ENCODE peak calls at places on chromosomes 16 and 17, in ten cellular contexts. One of them, this sample, is unnamed.

GRCh38 chr17:16374539-16374938 is 6.4 kb upstream of the UBB start:
- DNase-seq in cardiac fibroblast: no peak
- DNase-seq in SHP77: no peak
- DNase-seq in pons: no peak
- DNase-seq in fibroblast of pulmonary artery: no peak
- DNase-seq in activated effector memory CD4-positive, alpha-beta T cell treated with anti-CD3 and anti-CD28 coated beads, Interleukin-2, amount 50 U/mL, for 16 hours: no peak
- DNase-seq in stimulated activated CD4-positive, alpha-beta T cell treated with anti-CD3 and anti-CD28 coated beads, Interleukin-2, amount 100 ng/mL, for 48 hours: no peak
- DNase-seq in activated CD4-positive, alpha-beta T cell treated with anti-CD3 and anti-CD28 coated beads, Interleukin-2, amount 50 U/mL, for 24 hours: no peak
- DNase-seq in effector memory CD4-positive, alpha-beta T cell: no peak
- DNase-seq in iPS DF 19.7: no peak
- DNase-seq in this sample: peak

GRCh38 chr16:4318171-4318910 is 2.5 kb downstream of the GLIS2 start:
- DNase-seq in cardiac fibroblast: peak
- DNase-seq in SHP77: no peak
- DNase-seq in pons: no peak
- DNase-seq in fibroblast of pulmonary artery: no peak
- DNase-seq in activated effector memory CD4-positive, alpha-beta T cell treated with anti-CD3 and anti-CD28 coated beads, Interleukin-2, amount 50 U/mL, for 16 hours: no peak
- DNase-seq in stimulated activated CD4-positive, alpha-beta T cell treated with anti-CD3 and anti-CD28 coated beads, Interleukin-2, amount 100 ng/mL, for 48 hours: no peak
- DNase-seq in activated CD4-positive, alpha-beta T cell treated with anti-CD3 and anti-CD28 coated beads, Interleukin-2, amount 50 U/mL, for 24 hours: no peak
- DNase-seq in effector memory CD4-positive, alpha-beta T cell: no peak
- DNase-seq in iPS DF 19.7: no peak
- DNase-seq in this sample: no peak

GRCh38 chr17:50668838-50669581 is 34.3 kb downstream of the ABCC3 start:
- DNase-seq in cardiac fibroblast: no peak
- DNase-seq in SHP77: no peak
- DNase-seq in pons: no peak
- DNase-seq in fibroblast of pulmonary artery: no peak
- DNase-seq in activated effector memory CD4-positive, alpha-beta T cell treated with anti-CD3 and anti-CD28 coated beads, Interleukin-2, amount 50 U/mL, for 16 hours: no peak
- DNase-seq in stimulated activated CD4-positive, alpha-beta T cell treated with anti-CD3 and anti-CD28 coated beads, Interleukin-2, amount 100 ng/mL, for 48 hours: no peak
- DNase-seq in activated CD4-positive, alpha-beta T cell treated with anti-CD3 and anti-CD28 coated beads, Interleukin-2, amount 50 U/mL, for 24 hours: no peak
- DNase-seq in effector memory CD4-positive, alpha-beta T cell: no peak
- DNase-seq in iPS DF 19.7: no peak
- DNase-seq in this sample: no peak

GRCh38 chr17:75307957-75308731 is 18.9 kb upstream of the SLC25A19 start:
- DNase-seq in cardiac fibroblast: no peak
- DNase-seq in SHP77: no peak
- DNase-seq in pons: no peak
- DNase-seq in fibroblast of pulmonary artery: no peak
- DNase-seq in activated effector memory CD4-positive, alpha-beta T cell treated with anti-CD3 and anti-CD28 coated beads, Interleukin-2, amount 50 U/mL, for 16 hours: no peak
- DNase-seq in stimulated activated CD4-positive, alpha-beta T cell treated with anti-CD3 and anti-CD28 coated beads, Interleukin-2, amount 100 ng/mL, for 48 hours: no peak
- DNase-seq in activated CD4-positive, alpha-beta T cell treated with anti-CD3 and anti-CD28 coated beads, Interleukin-2, amount 50 U/mL, for 24 hours: no peak
- DNase-seq in effector memory CD4-positive, alpha-beta T cell: no peak
- DNase-seq in iPS DF 19.7: no peak
- DNase-seq in this sample: no peak

GRCh38 chr16:66682271-66682670 is 14.3 kb downstream of the CMTM4 start:
- DNase-seq in cardiac fibroblast: no peak
- DNase-seq in SHP77: no peak
- DNase-seq in pons: no peak
- DNase-seq in fibroblast of pulmonary artery: peak
- DNase-seq in activated effector memory CD4-positive, alpha-beta T cell treated with anti-CD3 and anti-CD28 coated beads, Interleukin-2, amount 50 U/mL, for 16 hours: no peak
- DNase-seq in stimulated activated CD4-positive, alpha-beta T cell treated with anti-CD3 and anti-CD28 coated beads, Interleukin-2, amount 100 ng/mL, for 48 hours: no peak
- DNase-seq in activated CD4-positive, alpha-beta T cell treated with anti-CD3 and anti-CD28 coated beads, Interleukin-2, amount 50 U/mL, for 24 hours: no peak
- DNase-seq in effector memory CD4-positive, alpha-beta T cell: no peak
- DNase-seq in iPS DF 19.7: no peak
- DNase-seq in this sample: no peak

GRCh38 chr16:4315185-4316102 is at the start of gene GLIS2:
- DNase-seq in cardiac fibroblast: peak
- DNase-seq in SHP77: peak
- DNase-seq in pons: no peak
- DNase-seq in fibroblast of pulmonary artery: peak
- DNase-seq in activated effector memory CD4-positive, alpha-beta T cell treated with anti-CD3 and anti-CD28 coated beads, Interleukin-2, amount 50 U/mL, for 16 hours: peak
- DNase-seq in stimulated activated CD4-positive, alpha-beta T cell treated with anti-CD3 and anti-CD28 coated beads, Interleukin-2, amount 100 ng/mL, for 48 hours: no peak
- DNase-seq in activated CD4-positive, alpha-beta T cell treated with anti-CD3 and anti-CD28 coated beads, Interleukin-2, amount 50 U/mL, for 24 hours: no peak
- DNase-seq in effector memory CD4-positive, alpha-beta T cell: peak
- DNase-seq in iPS DF 19.7: no peak
- DNase-seq in this sample: peak

GRCh38 chr17:2418572-2418971 is 17.7 kb upstream of the MNT start:
- DNase-seq in cardiac fibroblast: no peak
- DNase-seq in SHP77: no peak
- DNase-seq in pons: no peak
- DNase-seq in fibroblast of pulmonary artery: no peak
- DNase-seq in activated effector memory CD4-positive, alpha-beta T cell treated with anti-CD3 and anti-CD28 coated beads, Interleukin-2, amount 50 U/mL, for 16 hours: no peak
- DNase-seq in stimulated activated CD4-positive, alpha-beta T cell treated with anti-CD3 and anti-CD28 coated beads, Interleukin-2, amount 100 ng/mL, for 48 hours: no peak
- DNase-seq in activated CD4-positive, alpha-beta T cell treated with anti-CD3 and anti-CD28 coated beads, Interleukin-2, amount 50 U/mL, for 24 hours: no peak
- DNase-seq in effector memory CD4-positive, alpha-beta T cell: no peak
- DNase-seq in iPS DF 19.7: no peak
- DNase-seq in this sample: peak

GRCh38 chr17:3896108-3897099 is 3.6 kb upstream of the CAMKK1 start:
- DNase-seq in cardiac fibroblast: no peak
- DNase-seq in SHP77: no peak
- DNase-seq in pons: no peak
- DNase-seq in fibroblast of pulmonary artery: no peak
- DNase-seq in activated effector memory CD4-positive, alpha-beta T cell treated with anti-CD3 and anti-CD28 coated beads, Interleukin-2, amount 50 U/mL, for 16 hours: no peak
- DNase-seq in stimulated activated CD4-positive, alpha-beta T cell treated with anti-CD3 and anti-CD28 coated beads, Interleukin-2, amount 100 ng/mL, for 48 hours: no peak
- DNase-seq in activated CD4-positive, alpha-beta T cell treated with anti-CD3 and anti-CD28 coated beads, Interleukin-2, amount 50 U/mL, for 24 hours: no peak
- DNase-seq in effector memory CD4-positive, alpha-beta T cell: no peak
- DNase-seq in iPS DF 19.7: no peak
- DNase-seq in this sample: no peak

GRCh38 chr17:39970157-39970692 is 7.4 kb downstream of the GSDMA start:
- DNase-seq in cardiac fibroblast: no peak
- DNase-seq in SHP77: no peak
- DNase-seq in pons: no peak
- DNase-seq in fibroblast of pulmonary artery: no peak
- DNase-seq in activated effector memory CD4-positive, alpha-beta T cell treated with anti-CD3 and anti-CD28 coated beads, Interleukin-2, amount 50 U/mL, for 16 hours: no peak
- DNase-seq in stimulated activated CD4-positive, alpha-beta T cell treated with anti-CD3 and anti-CD28 coated beads, Interleukin-2, amount 100 ng/mL, for 48 hours: no peak
- DNase-seq in activated CD4-positive, alpha-beta T cell treated with anti-CD3 and anti-CD28 coated beads, Interleukin-2, amount 50 U/mL, for 24 hours: no peak
- DNase-seq in effector memory CD4-positive, alpha-beta T cell: no peak
- DNase-seq in iPS DF 19.7: no peak
- DNase-seq in this sample: no peak

GRCh38 chr17:76641501-76641900 is 2.1 kb downstream of the ST6GALNAC1 start:
- DNase-seq in cardiac fibroblast: no peak
- DNase-seq in SHP77: no peak
- DNase-seq in pons: no peak
- DNase-seq in fibroblast of pulmonary artery: peak
- DNase-seq in activated effector memory CD4-positive, alpha-beta T cell treated with anti-CD3 and anti-CD28 coated beads, Interleukin-2, amount 50 U/mL, for 16 hours: no peak
- DNase-seq in stimulated activated CD4-positive, alpha-beta T cell treated with anti-CD3 and anti-CD28 coated beads, Interleukin-2, amount 100 ng/mL, for 48 hours: no peak
- DNase-seq in activated CD4-positive, alpha-beta T cell treated with anti-CD3 and anti-CD28 coated beads, Interleukin-2, amount 50 U/mL, for 24 hours: no peak
- DNase-seq in effector memory CD4-positive, alpha-beta T cell: no peak
- DNase-seq in iPS DF 19.7: no peak
- DNase-seq in this sample: no peak

GRCh38 chr16:27972500-27972899 is 91.0 kb downstream of the GSG1L start:
- DNase-seq in cardiac fibroblast: peak
- DNase-seq in SHP77: peak
- DNase-seq in pons: peak
- DNase-seq in fibroblast of pulmonary artery: peak
- DNase-seq in activated effector memory CD4-positive, alpha-beta T cell treated with anti-CD3 and anti-CD28 coated beads, Interleukin-2, amount 50 U/mL, for 16 hours: peak
- DNase-seq in stimulated activated CD4-positive, alpha-beta T cell treated with anti-CD3 and anti-CD28 coated beads, Interleukin-2, amount 100 ng/mL, for 48 hours: peak
- DNase-seq in activated CD4-positive, alpha-beta T cell treated with anti-CD3 and anti-CD28 coated beads, Interleukin-2, amount 50 U/mL, for 24 hours: no peak
- DNase-seq in effector memory CD4-positive, alpha-beta T cell: peak
- DNase-seq in iPS DF 19.7: peak
- DNase-seq in this sample: peak

GRCh38 chr17:40313660-40314556 is 4.9 kb downstream of the RARA start:
- DNase-seq in cardiac fibroblast: no peak
- DNase-seq in SHP77: peak
- DNase-seq in pons: no peak
- DNase-seq in fibroblast of pulmonary artery: no peak
- DNase-seq in activated effector memory CD4-positive, alpha-beta T cell treated with anti-CD3 and anti-CD28 coated beads, Interleukin-2, amount 50 U/mL, for 16 hours: peak
- DNase-seq in stimulated activated CD4-positive, alpha-beta T cell treated with anti-CD3 and anti-CD28 coated beads, Interleukin-2, amount 100 ng/mL, for 48 hours: no peak
- DNase-seq in activated CD4-positive, alpha-beta T cell treated with anti-CD3 and anti-CD28 coated beads, Interleukin-2, amount 50 U/mL, for 24 hours: no peak
- DNase-seq in effector memory CD4-positive, alpha-beta T cell: no peak
- DNase-seq in iPS DF 19.7: no peak
- DNase-seq in this sample: no peak

GRCh38 chr17:71118039-71118438 is 948.7 kb downstream of the KCNJ2 start:
- DNase-seq in cardiac fibroblast: no peak
- DNase-seq in SHP77: no peak
- DNase-seq in pons: peak
- DNase-seq in fibroblast of pulmonary artery: no peak
- DNase-seq in activated effector memory CD4-positive, alpha-beta T cell treated with anti-CD3 and anti-CD28 coated beads, Interleukin-2, amount 50 U/mL, for 16 hours: no peak
- DNase-seq in stimulated activated CD4-positive, alpha-beta T cell treated with anti-CD3 and anti-CD28 coated beads, Interleukin-2, amount 100 ng/mL, for 48 hours: no peak
- DNase-seq in activated CD4-positive, alpha-beta T cell treated with anti-CD3 and anti-CD28 coated beads, Interleukin-2, amount 50 U/mL, for 24 hours: no peak
- DNase-seq in effector memory CD4-positive, alpha-beta T cell: no peak
- DNase-seq in iPS DF 19.7: no peak
- DNase-seq in this sample: no peak

GRCh38 chr17:36972905-36973304 is 24.2 kb downstream of the AATF start:
- DNase-seq in cardiac fibroblast: no peak
- DNase-seq in SHP77: no peak
- DNase-seq in pons: no peak
- DNase-seq in fibroblast of pulmonary artery: no peak
- DNase-seq in activated effector memory CD4-positive, alpha-beta T cell treated with anti-CD3 and anti-CD28 coated beads, Interleukin-2, amount 50 U/mL, for 16 hours: no peak
- DNase-seq in stimulated activated CD4-positive, alpha-beta T cell treated with anti-CD3 and anti-CD28 coated beads, Interleukin-2, amount 100 ng/mL, for 48 hours: no peak
- DNase-seq in activated CD4-positive, alpha-beta T cell treated with anti-CD3 and anti-CD28 coated beads, Interleukin-2, amount 50 U/mL, for 24 hours: no peak
- DNase-seq in effector memory CD4-positive, alpha-beta T cell: no peak
- DNase-seq in iPS DF 19.7: no peak
- DNase-seq in this sample: no peak

This sample was measured in sigmoid colon.